ENCODE peak calls at places on chromosomes 16 and 17, in nine cellular contexts. N is tibial nerve, W is heart left ventricle, E is sigmoid colon, R is uterus, P is adrenal gland, Y is A549, H is transverse colon, Q is testis. U is an unnamed sample. For H3K4me1, the result is how much of the 10 kb centered on the place peaks cover.

GRCh38 chr17:10198509-10199249 is at the start of gene GAS7:
- DNase-seq in N (peak), W (peak), E (peak), R (peak), P (no peak), Y (no peak), H (peak), Q (peak), U (peak)

GRCh38 chr17:75876938-75877751 is 1.2 kb downstream of the TRIM47 start:
- DNase-seq in N (peak), W (peak), E (peak), R (peak), P (peak), Y (peak), H (peak), Q (peak), U (peak)

GRCh38 chr17:47223460-47223859 is 14.3 kb downstream of the MYL4 start:
- DNase-seq in N (no peak), W (no peak), E (no peak), R (no peak), P (no peak), Y (no peak), H (no peak), Q (no peak), U (no peak)

GRCh38 chr16:35573407-35573806 is 2114.0 kb downstream of the TP53TG3F start:
- DNase-seq in N (no peak), W (no peak), E (no peak), R (no peak), P (no peak), Y (no peak), H (no peak), Q (no peak), U (no peak)

GRCh38 chr16:47787695-47788094 is 326.6 kb downstream of the PHKB start:
- DNase-seq in N (no peak), W (no peak), E (no peak), R (no peak), P (no peak), Y (no peak), H (no peak), Q (peak), U (no peak)

GRCh38 chr16:66695935-66696668 is 441 bp downstream of the CMTM4 start:
- DNase-seq in N (no peak), W (no peak), E (peak), R (peak), P (peak), Y (peak), H (peak), Q (peak), U (no peak)

GRCh38 chr17:4901648-4902344 is 1.1 kb downstream of the CHRNE start:
- DNase-seq in N (peak), W (peak), E (no peak), R (no peak), P (no peak), Y (no peak), H (no peak), Q (peak), U (no peak)

GRCh38 chr16:2939968-2940367 is 24.1 kb upstream of the KREMEN2 start:
- DNase-seq in N (no peak), W (no peak), E (no peak), R (no peak), P (no peak), Y (no peak), H (no peak), Q (no peak), U (no peak)

GRCh38 chr17:60106377-60107059 is 27.8 kb upstream of the HEATR6 start:
- DNase-seq in N (no peak), W (no peak), E (no peak), R (no peak), P (no peak), Y (no peak), H (no peak), Q (no peak), U (no peak)

GRCh38 chr16:89582614-89583196 is 7.1 kb downstream of the CPNE7 start:
- DNase-seq in N (no peak), W (no peak), E (no peak), R (no peak), P (no peak), Y (no peak), H (no peak), Q (no peak), U (no peak)

GRCh38 chr17:55273579-55274370 is 9.0 kb downstream of the HLF start:
- DNase-seq in N (no peak), W (peak), E (peak), R (peak), P (peak), Y (peak), H (peak), Q (peak), U (peak)

GRCh38 chr17:44108440-44109311 is 14.8 kb downstream of the HDAC5 start:
- DNase-seq in N (peak), W (peak), E (peak), R (peak), P (peak), Y (peak), H (peak), Q (peak), U (peak)

GRCh38 chr16:49776085-49776501 is 79.8 kb downstream of the ZNF423 start:
- DNase-seq in N (no peak), W (peak), E (no peak), R (no peak), P (no peak), Y (no peak), H (no peak), Q (peak), U (no peak)

GRCh38 chr16:84467256-84467655 is 37.2 kb downstream of the MEAK7 start:
- DNase-seq in N (no peak), W (no peak), E (no peak), R (no peak), P (peak), Y (no peak), H (no peak), Q (no peak), U (no peak)

GRCh38 chr17:35486920-35487727 is 38.6 kb upstream of the SLFN13 start:
- DNase-seq in N (peak), W (peak), E (peak), R (peak), P (peak), Y (no peak), H (peak), Q (no peak), U (peak)

GRCh38 chr16:12904041-12904671 is 2.8 kb downstream of the SHISA9 start:
- DNase-seq in N (no peak), W (no peak), E (no peak), R (no peak), P (no peak), Y (no peak), H (no peak), Q (no peak), U (no peak)

GRCh38 chr16:637081-638018 is 1.2 kb upstream of the METTL26 start:
- DNase-seq in N (peak), W (peak), E (peak), R (peak), P (peak), Y (peak), H (peak), Q (peak), U (peak)

GRCh38 chr17:6346387-6346786 is 88.5 kb downstream of the AIPL1 start:
- DNase-seq in N (no peak), W (no peak), E (no peak), R (no peak), P (no peak), Y (no peak), H (no peak), Q (no peak), U (no peak)

GRCh38 chr17:64739316-64740058 is 77.4 kb upstream of the SMURF2 start:
- DNase-seq in N (no peak), W (no peak), E (no peak), R (no peak), P (no peak), Y (no peak), H (no peak), Q (no peak), U (peak)

GRCh38 chr17:75861927-75862317 is 6.8 kb upstream of the WBP2 start:
- DNase-seq in N (peak), W (no peak), E (peak), R (no peak), P (no peak), Y (no peak), H (no peak), Q (peak), U (no peak)

GRCh38 chr16:27449434-27450188 is 47.6 kb downstream of the IL21R start:
- DNase-seq in N (no peak), W (no peak), E (no peak), R (no peak), P (no peak), Y (no peak), H (peak), Q (no peak), U (no peak)

GRCh38 chr17:263773-264172 is 82.3 kb upstream of the DOC2B start:
- DNase-seq in N (no peak), W (no peak), E (peak), R (peak), P (peak), Y (no peak), H (no peak), Q (peak), U (no peak)

GRCh38 chr17:44204453-44204882 is 4.8 kb upstream of the ATXN7L3 start:
- DNase-seq in N (no peak), W (peak), E (no peak), R (no peak), P (peak), Y (no peak), H (no peak), Q (no peak), U (no peak)

GRCh38 chr17:19369107-19369778 is 6.7 kb upstream of the B9D1 start:
- DNase-seq in N (no peak), W (no peak), E (peak), R (no peak), P (no peak), Y (no peak), H (peak), Q (no peak), U (no peak)

GRCh38 chr16:31064882-31065461 is 9.1 kb downstream of the ZNF668 start:
- DNase-seq in N (peak), W (peak), E (peak), R (peak), P (peak), Y (peak), H (no peak), Q (peak), U (peak)

GRCh38 chr16:1258218-1258587 is 2.3 kb downstream of the TPSD1 start:
- DNase-seq in N (no peak), W (no peak), E (no peak), R (no peak), P (no peak), Y (no peak), H (no peak), Q (no peak), U (no peak)

GRCh38 chr16:24515186-24515585 is 24.2 kb upstream of the RBBP6 start:
- DNase-seq in N (no peak), W (no peak), E (no peak), R (no peak), P (no peak), Y (no peak), H (no peak), Q (no peak), U (no peak)

GRCh38 chr16:64445649-64446048 is 676.2 kb downstream of the CDH11 start:
- DNase-seq in N (no peak), W (no peak), E (no peak), R (no peak), P (no peak), Y (no peak), H (no peak), Q (no peak), U (no peak)

GRCh38 chr16:11682655-11683096 is 14.4 kb downstream of the SNN start:
- DNase-seq in N (no peak), W (no peak), E (peak), R (no peak), P (no peak), Y (no peak), H (no peak), Q (no peak), U (no peak)

GRCh38 chr17:12979255-12979654 is 38.6 kb downstream of the ELAC2 start:
- DNase-seq in N (no peak), W (no peak), E (no peak), R (no peak), P (no peak), Y (no peak), H (no peak), Q (no peak), U (no peak)

GRCh38 chr17:28937044-28937729 is 14.1 kb downstream of the PHF12 start:
- DNase-seq in N (peak), W (no peak), E (no peak), R (no peak), P (no peak), Y (no peak), H (no peak), Q (no peak), U (no peak)

DNA sequence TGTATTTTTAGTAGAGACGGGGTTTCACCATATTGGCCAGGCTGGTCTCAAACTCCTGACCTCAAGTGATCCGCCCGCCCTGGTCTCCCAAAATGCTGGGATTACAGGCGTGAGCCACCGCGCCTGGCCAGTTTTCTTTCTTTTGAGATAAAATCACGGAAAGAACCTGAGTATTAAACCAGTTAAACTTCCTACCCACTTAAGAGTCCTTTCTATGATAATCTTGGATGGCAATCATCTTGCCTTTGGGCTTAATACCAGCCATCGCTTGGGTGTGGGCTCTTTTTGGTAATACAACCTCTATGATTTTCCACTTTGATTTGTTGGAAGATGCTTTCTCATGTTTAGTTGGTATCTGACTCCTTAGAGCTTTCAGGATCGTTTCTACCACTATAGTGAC is 24.0 kb downstream of the PITPNC1 start:
- DNase-seq in N (no peak), W (no peak), E (no peak), R (no peak), P (peak), Y (no peak), H (no peak), Q (no peak), U (no peak)
- TF ChIP-seq POLR2A in N (no peak), W (no peak), E (no peak), R (no peak), P (no peak), Y (no peak), H (no peak), Q (no peak), U (no peak)

GRCh38 chr17:1365445-1366039 is 34.5 kb downstream of the YWHAE start:
- DNase-seq in N (peak), W (peak), E (peak), R (peak), P (peak), Y (peak), H (peak), Q (peak), U (peak)
- H3K4me1 ChIP-seq in N (half or more), W (half or more), E (under half), R (under half), P (under half), Y (half or more), H (half or more), Q (under half), U (half or more)

GRCh38 chr17:41692722-41693521 is 4.2 kb downstream of the EIF1 start:
- DNase-seq in N (no peak), W (no peak), E (no peak), R (no peak), P (no peak), Y (peak), H (no peak), Q (no peak), U (no peak)
- TF ChIP-seq POLR2A in N (no peak), W (no peak), E (no peak), R (no peak), P (peak), Y (no peak), H (no peak), Q (no peak), U (no peak)

DNA sequence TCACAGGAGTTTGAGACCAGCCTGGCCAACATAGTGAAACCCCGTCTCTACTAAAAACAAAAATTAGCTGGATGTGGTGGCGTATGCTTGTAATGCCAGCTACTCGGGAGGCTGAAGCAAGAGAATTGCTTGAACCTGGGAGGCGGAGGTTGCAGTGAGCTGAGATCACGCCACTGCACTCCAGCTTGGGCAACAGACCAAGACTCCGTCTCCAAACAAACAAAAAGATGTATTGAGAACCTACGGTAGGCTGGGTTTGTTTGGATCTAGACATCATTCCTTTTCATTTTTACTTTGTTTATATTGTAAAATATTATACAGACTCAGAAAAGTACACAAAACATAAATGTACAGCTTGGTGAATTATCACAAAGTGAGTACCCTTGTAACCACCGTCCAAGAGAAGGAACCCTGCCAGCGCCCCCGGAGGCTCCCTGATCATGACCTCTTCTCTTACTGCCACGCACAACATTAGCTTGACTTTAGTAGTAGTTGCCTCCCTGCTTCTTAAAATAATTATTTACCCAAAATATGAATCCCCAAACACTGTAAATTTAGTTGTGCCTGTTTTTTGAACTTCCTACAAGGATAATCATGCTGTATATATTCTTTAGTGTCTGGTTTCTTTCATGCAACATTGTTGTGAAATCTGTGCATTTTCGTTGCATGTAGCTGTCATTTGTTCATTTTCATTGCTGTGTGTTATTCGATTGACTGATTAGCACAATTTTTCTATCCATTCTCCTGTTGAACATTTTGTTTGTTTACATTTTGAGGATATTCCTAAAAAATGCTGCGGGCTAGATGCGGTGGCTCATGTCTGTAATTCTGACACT is 56.5 kb downstream of the KSR1 start:
- DNase-seq in N (no peak), W (no peak), E (no peak), R (no peak), P (no peak), Y (no peak), H (no peak), Q (no peak), U (no peak)
- H3K4me1 ChIP-seq in N (under half), W (under half), E (under half), R (under half), P (under half), Y (under half), H (under half), Q (under half), U (under half)

GRCh38 chr17:36493956-36494355 is 7.5 kb downstream of the ZNHIT3 start:
- DNase-seq in N (no peak), W (no peak), E (no peak), R (no peak), P (no peak), Y (no peak), H (no peak), Q (no peak), U (no peak)

GRCh38 chr17:36494674-36495073 is 8.2 kb downstream of the ZNHIT3 start:
- DNase-seq in N (no peak), W (no peak), E (no peak), R (no peak), P (no peak), Y (no peak), H (no peak), Q (no peak), U (no peak)

GRCh38 chr17:36498155-36498554 is 11.7 kb downstream of the ZNHIT3 start:
- DNase-seq in N (no peak), W (no peak), E (peak), R (no peak), P (no peak), Y (no peak), H (no peak), Q (no peak), U (no peak)

GRCh38 chr17:36496018-36496789 is 9.7 kb downstream of the ZNHIT3 start:
- DNase-seq in N (no peak), W (no peak), E (peak), R (no peak), P (no peak), Y (no peak), H (no peak), Q (no peak), U (no peak)

DNA sequence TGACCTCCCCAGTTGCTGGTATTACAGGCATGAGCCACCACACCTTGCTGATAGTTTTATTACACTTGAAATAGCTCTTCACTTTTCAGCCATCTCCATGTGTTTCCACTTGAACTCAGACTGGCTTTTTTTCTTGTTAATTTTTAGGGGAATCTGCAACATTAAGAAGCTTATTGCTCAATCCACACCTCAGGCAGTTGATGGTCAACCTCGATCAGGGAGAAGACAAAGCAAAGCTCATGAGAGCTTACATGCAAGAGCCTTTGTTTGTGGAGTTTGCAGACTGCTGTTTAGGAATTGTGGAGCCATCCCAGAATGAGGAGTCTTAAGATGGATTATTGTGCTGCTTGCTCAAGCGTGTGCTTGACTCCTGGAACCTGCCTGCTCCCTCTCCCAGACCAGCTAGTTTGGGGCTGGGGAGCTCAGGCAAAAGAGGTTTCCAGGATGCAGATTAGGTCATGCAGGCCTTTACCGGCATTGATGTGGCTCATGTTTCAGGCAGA is 8.6 kb downstream of the ZNHIT3 start:
- DNase-seq in N (no peak), W (no peak), E (peak), R (no peak), P (no peak), Y (no peak), H (no peak), Q (no peak), U (no peak)
- TF ChIP-seq POLR2A in N (no peak), W (no peak), E (no peak), R (no peak), P (no peak), Y (no peak), H (no peak), Q (no peak), U (no peak)

U was measured in gastrocnemius medialis.